ENCODE peak calls at places on chromosomes 6 and 20, in six cellular contexts. One of them, this sample, is unnamed.

GRCh38 chr6:108561742-108562502 is 1.2 kb downstream of the FOXO3 start:
- DNase-seq in effector memory CD8-positive, alpha-beta T cell: no peak
- DNase-seq in lower lobe of right lung: peak; percentile 61
- DNase-seq in transverse colon: peak; percentile 27
- DNase-seq in GM04504: no peak
- DNase-seq in ovary: peak; percentile 64
- DNase-seq in this sample: no peak

GRCh38 chr6:74940211-74940610 is 265.6 kb downstream of the COL12A1 start:
- DNase-seq in effector memory CD8-positive, alpha-beta T cell: no peak
- DNase-seq in lower lobe of right lung: no peak
- DNase-seq in transverse colon: no peak
- DNase-seq in GM04504: no peak
- DNase-seq in ovary: no peak
- DNase-seq in this sample: no peak

GRCh38 chr6:109760208-109760607 is 69.1 kb downstream of the FIG4 start:
- DNase-seq in effector memory CD8-positive, alpha-beta T cell: no peak
- DNase-seq in lower lobe of right lung: no peak
- DNase-seq in transverse colon: no peak
- DNase-seq in GM04504: no peak
- DNase-seq in ovary: no peak
- DNase-seq in this sample: no peak

GRCh38 chr20:61806314-61806713 is 259.4 kb downstream of the TAF4 start:
- DNase-seq in effector memory CD8-positive, alpha-beta T cell: no peak
- DNase-seq in lower lobe of right lung: peak; percentile 17
- DNase-seq in transverse colon: no peak
- DNase-seq in GM04504: no peak
- DNase-seq in ovary: peak; percentile 15
- DNase-seq in this sample: no peak

GRCh38 chr6:36285187-36285612 is 15.3 kb downstream of the PNPLA1 start:
- DNase-seq in effector memory CD8-positive, alpha-beta T cell: no peak
- DNase-seq in lower lobe of right lung: no peak
- DNase-seq in transverse colon: no peak
- DNase-seq in GM04504: no peak
- DNase-seq in ovary: no peak
- DNase-seq in this sample: no peak

GRCh38 chr20:45470262-45470931 is 844 bp downstream of the WFDC2 start:
- DNase-seq in effector memory CD8-positive, alpha-beta T cell: no peak
- DNase-seq in lower lobe of right lung: peak; percentile 83
- DNase-seq in transverse colon: peak; percentile 68
- DNase-seq in GM04504: no peak
- DNase-seq in ovary: peak; percentile 50
- DNase-seq in this sample: no peak

GRCh38 chr20:400121-400450 is 8.0 kb upstream of the RBCK1 start:
- DNase-seq in effector memory CD8-positive, alpha-beta T cell: no peak
- DNase-seq in lower lobe of right lung: no peak
- DNase-seq in transverse colon: no peak
- DNase-seq in GM04504: no peak
- DNase-seq in ovary: no peak
- DNase-seq in this sample: no peak

GRCh38 chr6:31407699-31408098 is 4.3 kb downstream of the MICA start:
- DNase-seq in effector memory CD8-positive, alpha-beta T cell: no peak
- DNase-seq in lower lobe of right lung: no peak
- DNase-seq in transverse colon: no peak
- DNase-seq in GM04504: peak; percentile 48
- DNase-seq in ovary: no peak
- DNase-seq in this sample: peak; percentile 10

GRCh38 chr6:80003841-80004198 is 629 bp upstream of the TTK start:
- DNase-seq in effector memory CD8-positive, alpha-beta T cell: peak; percentile 54
- DNase-seq in lower lobe of right lung: peak; percentile 48
- DNase-seq in transverse colon: peak; percentile 24
- DNase-seq in GM04504: no peak
- DNase-seq in ovary: no peak
- DNase-seq in this sample: no peak

GRCh38 chr6:5278571-5279120 is 17.3 kb downstream of the FARS2 start:
- DNase-seq in effector memory CD8-positive, alpha-beta T cell: no peak
- DNase-seq in lower lobe of right lung: no peak
- DNase-seq in transverse colon: no peak
- DNase-seq in GM04504: no peak
- DNase-seq in ovary: no peak
- DNase-seq in this sample: no peak

GRCh38 chr6:30565772-30566171 is 5.5 kb upstream of the ABCF1 start:
- DNase-seq in effector memory CD8-positive, alpha-beta T cell: no peak
- DNase-seq in lower lobe of right lung: no peak
- DNase-seq in transverse colon: no peak
- DNase-seq in GM04504: no peak
- DNase-seq in ovary: no peak
- DNase-seq in this sample: no peak

GRCh38 chr20:4894981-4895381 is 106.3 kb downstream of the SLC23A2 start:
- DNase-seq in effector memory CD8-positive, alpha-beta T cell: no peak
- DNase-seq in lower lobe of right lung: no peak
- DNase-seq in transverse colon: no peak
- DNase-seq in GM04504: no peak
- DNase-seq in ovary: no peak
- DNase-seq in this sample: no peak

GRCh38 chr20:47720636-47721427 is 64.4 kb downstream of the SULF2 start:
- DNase-seq in effector memory CD8-positive, alpha-beta T cell: no peak
- DNase-seq in lower lobe of right lung: no peak
- DNase-seq in transverse colon: no peak
- DNase-seq in GM04504: peak; percentile 83
- DNase-seq in ovary: no peak
- DNase-seq in this sample: peak; percentile 19

GRCh38 chr6:128246472-128246871 is 273.9 kb downstream of the PTPRK start:
- DNase-seq in effector memory CD8-positive, alpha-beta T cell: no peak
- DNase-seq in lower lobe of right lung: no peak
- DNase-seq in transverse colon: no peak
- DNase-seq in GM04504: no peak
- DNase-seq in ovary: no peak
- DNase-seq in this sample: no peak

GRCh38 chr6:79911992-79912391 is 35.4 kb downstream of the ELOVL4 start:
- DNase-seq in effector memory CD8-positive, alpha-beta T cell: no peak
- DNase-seq in lower lobe of right lung: no peak
- DNase-seq in transverse colon: no peak
- DNase-seq in GM04504: no peak
- DNase-seq in ovary: no peak
- DNase-seq in this sample: no peak

GRCh38 chr6:12898603-12899002 is 182.0 kb downstream of the PHACTR1 start:
- DNase-seq in effector memory CD8-positive, alpha-beta T cell: no peak
- DNase-seq in lower lobe of right lung: no peak
- DNase-seq in transverse colon: no peak
- DNase-seq in GM04504: no peak
- DNase-seq in ovary: no peak
- DNase-seq in this sample: no peak

GRCh38 chr20:41222703-41223102 is 85.4 kb downstream of the PLCG1 start:
- DNase-seq in effector memory CD8-positive, alpha-beta T cell: no peak
- DNase-seq in lower lobe of right lung: no peak
- DNase-seq in transverse colon: no peak
- DNase-seq in GM04504: no peak
- DNase-seq in ovary: no peak
- DNase-seq in this sample: no peak

GRCh38 chr20:51021067-51022025 is 1.6 kb downstream of the KCNG1 start:
- DNase-seq in effector memory CD8-positive, alpha-beta T cell: no peak
- DNase-seq in lower lobe of right lung: no peak
- DNase-seq in transverse colon: no peak
- DNase-seq in GM04504: no peak
- DNase-seq in ovary: no peak
- DNase-seq in this sample: no peak